ENCODE peak calls at places on chromosomes 4 and X, in ten cellular contexts. V, H, S, F, P, W, A, E, R and K are unnamed samples.

GRCh38 chr4:8639021-8639420 is 46.5 kb downstream of the CPZ start:
- DNase-seq in F (no peak), W (no peak), A (no peak), V (no peak), R (no peak), H (no peak), S (no peak), P (no peak), E (no peak), K (no peak)

GRCh38 chr4:154727540-154727939 is 16.3 kb upstream of the LRAT start:
- DNase-seq in E (no peak), A (no peak), R (no peak), P (no peak), W (no peak), F (no peak), V (no peak), S (no peak), H (no peak), K (no peak)

GRCh38 chr4:20421586-20421985 is 169.9 kb downstream of the SLIT2 start:
- DNase-seq in E (no peak), F (no peak), P (no peak), V (no peak), R (no peak), H (no peak), S (no peak), W (no peak), A (peak), K (no peak)

GRCh38 chrX:34656842-34657780 is at the start of gene TMEM47:
- DNase-seq in V (peak), P (peak), R (peak), A (peak), S (peak), H (peak), E (peak), W (peak), F (peak), K (peak)

GRCh38 chrX:12011075-12011474 is 127.2 kb upstream of the FRMPD4 start:
- DNase-seq in E (peak), W (peak), V (no peak), H (no peak), F (no peak), P (peak), R (no peak), S (no peak), A (peak), K (no peak)

GRCh38 chr4:849478-850175 is 23.7 kb upstream of the CPLX1 start:
- DNase-seq in H (no peak), E (no peak), F (no peak), V (no peak), S (no peak), A (no peak), P (no peak), W (no peak), R (no peak), K (no peak)

GRCh38 chr4:2799971-2800690 is 7.2 kb downstream of the SH3BP2 start:
- DNase-seq in R (no peak), V (no peak), H (peak), A (no peak), S (no peak), P (no peak), W (no peak), F (no peak), E (no peak), K (no peak)

GRCh38 chrX:134020910-134021309 is 35.5 kb upstream of the GPC3 start:
- DNase-seq in H (no peak), W (no peak), V (no peak), R (peak), A (no peak), E (no peak), P (no peak), S (no peak), F (no peak), K (no peak)

GRCh38 chrX:101986571-101986970 is 54.7 kb upstream of the ZMAT1 start:
- DNase-seq in E (no peak), F (no peak), P (no peak), A (peak), S (no peak), H (no peak), R (no peak), V (no peak), W (no peak), K (no peak)

GRCh38 chrX:78517124-78517523 is 142.0 kb downstream of the RTL3 start:
- DNase-seq in W (no peak), V (no peak), E (peak), P (no peak), R (no peak), H (no peak), A (no peak), S (no peak), F (no peak), K (no peak)

GRCh38 chrX:28135378-28136047 is 154.3 kb upstream of the DCAF8L1 start:
- DNase-seq in R (no peak), V (no peak), S (no peak), P (no peak), E (peak), H (no peak), W (no peak), A (no peak), F (no peak), K (no peak)

DNA sequence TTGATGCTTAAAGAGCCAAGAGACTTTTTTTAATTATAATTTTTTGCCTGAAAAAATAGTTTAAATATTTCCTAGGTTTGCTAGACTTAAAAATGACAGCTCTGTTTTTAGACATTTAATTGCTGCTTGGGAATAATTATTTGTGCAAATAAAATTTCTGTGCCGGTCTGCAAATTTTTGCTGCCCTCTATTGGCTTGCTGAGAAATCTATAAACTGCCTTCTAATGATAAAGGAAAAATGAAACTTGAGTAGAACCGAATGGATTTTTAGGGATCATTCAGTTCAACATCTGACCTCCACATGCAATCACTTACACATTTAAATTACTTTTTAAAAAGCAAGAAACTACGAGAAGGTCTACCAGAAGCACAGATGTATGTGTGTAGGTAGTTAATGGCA is 434.0 kb downstream of the FAM133A start:
- DNase-seq in S (no peak), F (no peak), P (no peak), A (no peak), H (no peak), V (no peak), E (no peak), W (no peak), R (no peak), K (no peak)
- TF ChIP-seq CTCF in S (peak), F (peak), P (peak), A (no peak), H (no peak), V (peak), E (no peak), W (no peak), R (no peak), K (no peak)

DNA sequence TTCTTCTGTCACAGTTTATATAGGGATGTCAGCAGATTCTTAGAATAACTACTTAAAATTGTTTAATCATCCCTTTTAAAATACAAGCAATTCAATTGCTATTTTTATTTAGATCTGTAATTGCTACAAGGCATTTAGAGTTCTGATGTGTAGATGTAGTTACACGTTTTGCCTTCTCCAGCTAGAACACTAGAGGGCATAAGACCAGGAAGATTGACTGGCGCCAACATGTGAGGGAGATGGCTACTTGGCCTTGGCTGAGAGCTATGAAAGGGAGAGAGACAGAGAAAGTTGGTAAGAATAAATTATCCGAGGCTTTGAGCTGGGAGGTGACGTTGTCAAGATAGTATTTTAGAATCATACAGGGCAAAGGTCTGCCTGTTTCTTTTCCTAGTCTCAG is 563.7 kb upstream of the PRKX start:
- DNase-seq in S (no peak), W (peak), F (no peak), P (no peak), V (no peak), H (no peak), A (no peak), E (no peak), R (no peak), K (no peak)
- TF ChIP-seq CTCF in S (peak), W (no peak), F (no peak), P (no peak), V (peak), H (no peak), A (no peak), E (no peak), R (no peak), K (peak)

DNA sequence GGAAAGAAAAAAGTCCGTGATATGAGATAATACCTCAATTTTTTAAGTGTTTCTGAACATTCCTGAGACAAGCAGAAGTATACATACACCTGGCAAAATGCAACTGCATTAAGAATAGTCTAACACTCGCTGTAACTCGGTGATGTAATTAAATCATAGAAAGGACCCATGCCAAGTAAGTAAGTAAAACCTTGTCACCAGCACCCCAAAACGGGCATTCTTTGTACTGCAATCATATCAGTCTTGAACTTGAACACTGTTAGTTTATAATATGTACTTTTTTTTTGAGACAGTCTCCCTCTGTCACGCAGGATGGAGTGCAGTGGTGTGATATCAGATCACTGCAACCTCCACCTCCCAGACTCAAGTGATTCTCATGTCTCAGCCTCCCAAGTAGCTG is 47.4 kb downstream of the SMIM14 start:
- DNase-seq in S (no peak), P (no peak), F (no peak), R (no peak), H (peak), A (no peak), V (no peak), E (no peak), W (peak), K (no peak)
- TF ChIP-seq CTCF in S (no peak), P (no peak), F (no peak), R (no peak), H (no peak), A (no peak), V (no peak), E (no peak), W (peak), K (no peak)

DNA sequence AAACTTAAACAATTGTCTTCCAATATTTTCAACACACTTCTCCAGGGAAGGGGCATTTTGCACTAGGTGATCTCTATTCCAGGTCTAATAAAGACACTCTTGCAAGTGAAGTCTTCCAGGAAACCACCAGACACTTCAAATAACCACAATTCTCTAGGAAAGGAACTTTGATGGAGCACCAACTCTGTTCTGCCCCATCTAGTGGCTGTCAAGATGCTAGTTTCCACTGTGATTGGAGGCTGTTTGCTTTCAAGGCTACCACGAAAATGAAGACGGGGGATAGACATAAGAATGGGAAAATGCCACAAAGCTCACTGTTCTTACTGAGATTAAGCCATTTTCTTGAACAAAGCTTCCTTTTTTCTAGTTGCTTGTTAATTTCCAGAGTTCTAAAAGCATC is 100.6 kb upstream of the F9 start:
- DNase-seq in S (peak), F (no peak), R (peak), A (peak), E (no peak), W (peak), V (no peak), P (no peak), H (no peak), K (no peak)
- TF ChIP-seq CTCF in S (peak), F (peak), R (peak), A (peak), E (peak), W (no peak), V (peak), P (no peak), H (no peak), K (peak)

GRCh38 chrX:151488677-151489076 is 74.8 kb upstream of the PASD1 start:
- DNase-seq in S (peak), F (no peak), H (no peak), A (no peak), P (no peak), W (peak), V (no peak), E (no peak), R (peak), K (no peak)
- TF ChIP-seq CTCF in S (peak), F (no peak), H (no peak), A (no peak), P (no peak), W (no peak), V (peak), E (no peak), R (peak), K (peak)

DNA sequence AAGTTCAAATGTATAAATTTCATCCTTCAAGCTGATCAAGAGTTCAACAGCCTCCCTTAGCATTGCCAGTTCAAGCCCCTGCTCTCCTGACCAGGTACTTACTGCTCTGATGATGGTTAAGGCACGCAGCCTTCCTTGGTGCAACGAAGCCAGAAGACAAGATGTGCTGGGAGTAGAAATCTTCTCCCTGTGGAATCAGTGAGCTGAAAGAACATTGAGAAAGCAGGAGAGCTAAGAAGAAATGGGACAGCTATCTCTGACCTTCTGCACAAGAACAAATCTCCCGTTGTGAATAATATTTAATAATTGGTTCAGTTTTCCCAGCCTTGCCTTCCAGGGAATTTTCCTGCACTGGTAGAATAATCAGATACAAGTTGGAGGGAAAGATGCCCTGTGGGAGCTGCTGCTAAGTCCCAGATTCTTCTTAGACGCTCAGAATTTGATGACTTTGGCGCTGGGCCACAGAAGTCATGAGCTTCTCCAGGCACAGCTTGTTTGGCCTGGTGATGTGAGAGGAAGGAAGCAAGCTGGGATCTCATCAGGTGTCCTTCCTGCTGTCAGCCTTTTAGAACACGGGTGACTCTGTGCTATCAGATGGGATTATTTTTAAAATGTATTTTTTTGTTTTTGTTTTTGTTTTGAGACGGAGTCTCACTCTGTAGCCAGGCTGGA is 77.8 kb downstream of the CD38 start:
- DNase-seq in S (no peak), H (no peak), W (no peak), E (peak), R (no peak), V (no peak), P (no peak), F (no peak), A (no peak), K (no peak)
- TF ChIP-seq CTCF in S (no peak), H (no peak), W (no peak), E (no peak), R (no peak), V (no peak), P (no peak), F (no peak), A (no peak), K (no peak)

GRCh38 chrX:74325130-74326059 is 21.4 kb downstream of the ZCCHC13 start:
- DNase-seq in S (peak), F (no peak), E (no peak), A (no peak), H (no peak), R (no peak), P (no peak), V (no peak), W (no peak), K (no peak)
- TF ChIP-seq CTCF in S (peak), F (no peak), E (no peak), A (no peak), H (no peak), R (no peak), P (no peak), V (peak), W (no peak), K (no peak)

DNA sequence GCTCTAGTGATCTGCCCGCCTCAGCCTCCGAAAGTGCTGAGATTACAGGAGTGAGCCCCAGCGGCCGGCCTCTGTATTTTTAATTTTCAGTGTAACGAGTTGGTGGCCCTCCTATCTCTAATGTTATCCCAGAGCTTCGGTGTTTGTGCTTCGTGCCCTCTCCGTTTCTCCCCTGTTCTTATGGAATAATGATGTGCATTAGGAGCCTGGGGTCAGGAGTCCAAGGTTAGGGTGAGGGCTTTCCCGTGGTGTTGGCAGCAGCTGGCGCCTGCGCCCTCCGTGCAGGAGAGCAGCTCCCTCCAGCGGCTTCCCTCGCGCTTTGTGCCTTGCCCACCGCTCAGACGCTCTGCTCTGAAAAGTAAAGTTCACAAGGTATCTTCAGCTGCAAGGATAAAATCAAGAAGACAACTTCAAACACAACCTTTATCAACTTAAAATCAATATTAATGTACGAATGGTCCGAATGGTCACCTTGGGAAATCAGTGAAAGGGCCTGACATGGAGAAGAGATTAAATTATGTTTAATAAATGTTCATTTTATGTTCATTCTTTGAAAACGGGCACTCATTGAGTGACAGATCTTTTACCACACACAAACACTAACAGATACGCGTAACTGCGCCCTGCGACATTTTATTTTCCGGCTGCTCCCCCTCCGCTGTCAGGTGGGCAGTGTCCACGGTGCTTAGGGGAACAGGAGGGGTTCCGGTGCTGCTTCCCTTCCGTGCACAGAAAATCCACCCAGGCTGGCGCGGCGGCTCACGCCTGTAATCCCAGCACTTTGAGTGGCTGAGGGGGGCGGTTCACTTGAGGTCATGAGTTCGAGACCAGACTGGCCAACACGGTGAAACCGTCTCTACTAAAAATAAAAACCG is 62.4 kb downstream of the TRAPPC11 start:
- DNase-seq in V (no peak), P (no peak), W (peak), A (peak), R (peak), F (no peak), S (peak), H (peak), E (peak), K (no peak)
- TF ChIP-seq CTCF in V (peak), P (peak), W (peak), A (peak), R (peak), F (peak), S (peak), H (peak), E (peak), K (peak)

DNA sequence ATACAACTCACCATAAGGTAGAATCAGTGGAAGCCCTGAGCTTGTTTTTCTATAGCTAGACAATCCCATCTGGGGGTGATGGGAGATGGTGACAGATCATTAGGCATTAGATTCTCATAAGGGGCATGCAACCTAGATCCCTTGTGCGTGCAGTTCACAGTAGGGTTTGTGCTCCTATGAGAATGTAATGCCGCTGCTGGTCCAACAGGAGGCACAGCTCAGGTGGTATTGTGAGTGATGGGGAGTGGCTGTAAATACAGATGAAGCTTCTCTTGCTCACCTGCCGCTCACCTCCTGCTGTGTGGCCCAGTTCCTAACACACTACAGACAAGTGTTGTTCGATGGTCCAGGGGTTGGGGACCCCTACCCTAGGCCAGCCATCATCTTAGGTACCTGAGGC is 5.9 kb upstream of the GATB start:
- DNase-seq in V (no peak), R (no peak), E (no peak), A (no peak), F (no peak), H (peak), P (no peak), W (peak), S (no peak), K (no peak)
- TF ChIP-seq CTCF in V (no peak), R (no peak), E (no peak), A (no peak), F (no peak), H (peak), P (no peak), W (no peak), S (no peak), K (peak)

GRCh38 chr4:122476745-122477144 is 20.2 kb upstream of the IL2 start:
- DNase-seq in W (no peak), E (no peak), R (no peak), A (no peak), P (no peak), S (no peak), H (no peak), F (no peak), V (no peak), K (no peak)
- TF ChIP-seq CTCF in W (no peak), E (no peak), R (no peak), A (no peak), P (no peak), S (no peak), H (no peak), F (no peak), V (no peak), K (no peak)